ENCODE peak calls at places on chromosome X, in four cellular contexts. Q, G, U and Y are unnamed samples.

GRCh38 chrX:145609951-145610511 is 207.6 kb upstream of the SLITRK2 start:
- DNase-seq in G (no peak), Q (no peak), U (no peak), Y (no peak)

GRCh38 chrX:120749141-120749846 is 119.4 kb upstream of the C1GALT1C1 start:
- DNase-seq in Q (no peak), G (no peak), U (no peak), Y (no peak)

GRCh38 chrX:623599-624323 is 6.8 kb upstream of the SHOX start:
- DNase-seq in Q (no peak), U (no peak), G (no peak), Y (no peak)

GRCh38 chrX:107526141-107526540 is 76.7 kb downstream of the FRMPD3 start:
- DNase-seq in U (no peak), G (no peak), Q (no peak), Y (no peak)

GRCh38 chrX:9654928-9655327 is 110.7 kb downstream of the GPR143 start:
- DNase-seq in Q (no peak), G (no peak), U (no peak), Y (no peak)

GRCh38 chrX:111779582-111779981 is 96.4 kb upstream of the TRPC5OS start:
- DNase-seq in Q (no peak), U (no peak), G (no peak), Y (no peak)

GRCh38 chrX:129961180-129962083 is 21.0 kb upstream of the BCORL1 start:
- DNase-seq in U (peak; percentile 17), G (no peak), Q (peak; percentile 75), Y (no peak)

GRCh38 chrX:112865464-112866025 is 24.9 kb upstream of the AMOT start:
- DNase-seq in Q (no peak), U (no peak), G (no peak), Y (no peak)

GRCh38 chrX:140389331-140389730 is 115.5 kb downstream of the SOX3 start:
- DNase-seq in G (no peak), Q (peak; percentile 31), U (no peak), Y (no peak)

GRCh38 chrX:68375803-68376202 is 57.5 kb downstream of the OPHN1 start:
- DNase-seq in U (no peak), Q (no peak), G (no peak), Y (no peak)

GRCh38 chrX:13219990-13220764 is 99.7 kb downstream of the ATXN3L start:
- DNase-seq in Q (no peak), G (no peak), U (no peak), Y (no peak)

GRCh38 chrX:123849096-123849495 is 10.8 kb upstream of the XIAP start:
- DNase-seq in G (no peak), Q (no peak), U (no peak), Y (no peak)

GRCh38 chrX:148310402-148311200 is 189.8 kb upstream of the AFF2 start:
- DNase-seq in Q (no peak), G (no peak), U (no peak), Y (no peak)

GRCh38 chrX:91257388-91257787 is 177.3 kb upstream of the PABPC5 start:
- DNase-seq in U (no peak), G (no peak), Q (no peak), Y (no peak)

GRCh38 chrX:54413753-54414152 is 26.5 kb upstream of the TSR2 start:
- DNase-seq in G (no peak), U (no peak), Q (no peak), Y (no peak)

GRCh38 chrX:152137771-152138387 is 498 bp downstream of the MAGEA10 start:
- DNase-seq in U (no peak), G (no peak), Q (no peak), Y (no peak)

GRCh38 chrX:698246-698645 is 67.7 kb downstream of the SHOX start:
- DNase-seq in Q (no peak), U (no peak), G (no peak), Y (no peak)

GRCh38 chrX:30951003-30951402 is 61.9 kb upstream of the TAB3 start:
- DNase-seq in U (no peak), G (no peak), Q (no peak), Y (no peak)

GRCh38 chrX:153829799-153830631 is at the start of gene PDZD4:
- DNase-seq in G (no peak), U (no peak), Q (no peak), Y (no peak)

GRCh38 chrX:76427560-76428242 is at the start of gene MAGEE1:
- DNase-seq in Q (peak; percentile 78), G (peak; percentile 46), U (peak; percentile 83), Y (peak; percentile 4)

GRCh38 chrX:116317409-116317808 is 119.0 kb upstream of the SLC6A14 start:
- DNase-seq in G (no peak), U (peak; percentile 31), Q (peak; percentile 28), Y (peak; percentile 35)

GRCh38 chrX:151710457-151710856 is 5.4 kb upstream of the FATE1 start:
- DNase-seq in G (no peak), Q (no peak), U (no peak), Y (no peak)

GRCh38 chrX:54922547-54922946 is 1.9 kb downstream of the TRO start:
- DNase-seq in G (no peak), Q (no peak), U (no peak), Y (no peak)

GRCh38 chrX:129472116-129472515 is 51.2 kb downstream of the SMARCA1 start:
- DNase-seq in Q (no peak), G (no peak), U (no peak), Y (no peak)

GRCh38 chrX:633655-634305 is 3.2 kb downstream of the SHOX start:
- DNase-seq in U (no peak), Q (no peak), G (no peak), Y (no peak)

GRCh38 chrX:130264573-130264972 is 4.1 kb downstream of the ZNF280C start:
- DNase-seq in Q (no peak), G (no peak), U (no peak), Y (no peak)

GRCh38 chrX:960821-961220 is 251.6 kb downstream of the CRLF2 start:
- DNase-seq in G (no peak), U (no peak), Q (no peak), Y (no peak)

GRCh38 chrX:100413231-100413630 is 3.2 kb upstream of the PCDH19 start:
- DNase-seq in U (peak; percentile 13), G (no peak), Q (peak; percentile 44), Y (peak; percentile 6)

GRCh38 chrX:40844476-40844875 is 109.1 kb upstream of the MED14 start:
- DNase-seq in Q (no peak), U (no peak), G (no peak), Y (no peak)

GRCh38 chrX:40392599-40392998 is 188.2 kb upstream of the ATP6AP2 start:
- DNase-seq in Q (no peak), U (no peak), G (no peak), Y (no peak)

GRCh38 chrX:130321550-130321949 is 18.2 kb upstream of the SLC25A14 start:
- DNase-seq in U (no peak), G (no peak), Q (no peak), Y (no peak)

GRCh38 chrX:42975906-42976305 is 197.9 kb upstream of the PPP1R2C start:
- DNase-seq in U (no peak), G (no peak), Q (no peak), Y (no peak)

GRCh38 chrX:30010471-30010870 is 204.9 kb upstream of the MAGEB2 start:
- DNase-seq in Q (no peak), U (no peak), G (no peak), Y (no peak)

GRCh38 chrX:140712413-140713173 is 3.0 kb downstream of the LINC00632 start:
- DNase-seq in U (peak; percentile 74), Q (peak; percentile 38), G (peak; percentile 1), Y (no peak)

GRCh38 chrX:45011131-45011530 is 138.1 kb downstream of the KDM6A start:
- DNase-seq in U (no peak), G (no peak), Q (no peak), Y (peak; percentile 26)

GRCh38 chrX:1546601-1547275 is 9.8 kb upstream of the P2RY8 start:
- DNase-seq in U (no peak), G (no peak), Q (peak; percentile 24), Y (no peak)